ENCODE peak calls at places on chromosomes 7 and 10, in ten cellular contexts. One of them, this sample, is unnamed.

GRCh38 chr7:82183633-82184032 is 259.9 kb downstream of the CACNA2D1 start:
- DNase-seq in HEK293T: no peak
- DNase-seq in activated CD4-positive, alpha-beta T cell treated with anti-CD3 and anti-CD28 coated beads, Interleukin-2, amount 10 ng/mL, durations not matched to agents 7 days and 5 days: no peak
- DNase-seq in RCC 7860: peak
- DNase-seq in activated CD4-positive, CD25-positive, alpha-beta regulatory T cell treated with anti-CD3 and anti-CD28 coated beads, Interleukin-2, amount 50 U/mL, for 72 hours: no peak
- DNase-seq in COR-L47: no peak
- DNase-seq in GM13977: no peak
- DNase-seq in activated CD8-positive, alpha-beta T cell treated with anti-CD3 and anti-CD28 coated beads, Interleukin-2, amount 10 ng/mL, durations not matched to agents 7 days and 5 days: no peak
- DNase-seq in NB4: peak
- DNase-seq in lower lobe of right lung: no peak
- DNase-seq in this sample: no peak

GRCh38 chr10:97708976-97709745 is 4.4 kb upstream of the MARVELD1 start:
- DNase-seq in HEK293T: peak
- DNase-seq in activated CD4-positive, alpha-beta T cell treated with anti-CD3 and anti-CD28 coated beads, Interleukin-2, amount 10 ng/mL, durations not matched to agents 7 days and 5 days: peak
- DNase-seq in RCC 7860: peak
- DNase-seq in activated CD4-positive, CD25-positive, alpha-beta regulatory T cell treated with anti-CD3 and anti-CD28 coated beads, Interleukin-2, amount 50 U/mL, for 72 hours: no peak
- DNase-seq in COR-L47: no peak
- DNase-seq in GM13977: no peak
- DNase-seq in activated CD8-positive, alpha-beta T cell treated with anti-CD3 and anti-CD28 coated beads, Interleukin-2, amount 10 ng/mL, durations not matched to agents 7 days and 5 days: peak
- DNase-seq in NB4: peak
- DNase-seq in lower lobe of right lung: peak
- DNase-seq in this sample: no peak

GRCh38 chr7:32142649-32143048 is 72.4 kb upstream of the PDE1C start:
- DNase-seq in HEK293T: no peak
- DNase-seq in activated CD4-positive, alpha-beta T cell treated with anti-CD3 and anti-CD28 coated beads, Interleukin-2, amount 10 ng/mL, durations not matched to agents 7 days and 5 days: no peak
- DNase-seq in RCC 7860: peak
- DNase-seq in activated CD4-positive, CD25-positive, alpha-beta regulatory T cell treated with anti-CD3 and anti-CD28 coated beads, Interleukin-2, amount 50 U/mL, for 72 hours: no peak
- DNase-seq in COR-L47: no peak
- DNase-seq in GM13977: no peak
- DNase-seq in activated CD8-positive, alpha-beta T cell treated with anti-CD3 and anti-CD28 coated beads, Interleukin-2, amount 10 ng/mL, durations not matched to agents 7 days and 5 days: no peak
- DNase-seq in NB4: no peak
- DNase-seq in lower lobe of right lung: no peak
- DNase-seq in this sample: no peak

GRCh38 chr10:108360187-108360586 is 1195.7 kb upstream of the SORCS1 start:
- DNase-seq in HEK293T: no peak
- DNase-seq in activated CD4-positive, alpha-beta T cell treated with anti-CD3 and anti-CD28 coated beads, Interleukin-2, amount 10 ng/mL, durations not matched to agents 7 days and 5 days: no peak
- DNase-seq in RCC 7860: peak
- DNase-seq in activated CD4-positive, CD25-positive, alpha-beta regulatory T cell treated with anti-CD3 and anti-CD28 coated beads, Interleukin-2, amount 50 U/mL, for 72 hours: no peak
- DNase-seq in COR-L47: no peak
- DNase-seq in GM13977: no peak
- DNase-seq in activated CD8-positive, alpha-beta T cell treated with anti-CD3 and anti-CD28 coated beads, Interleukin-2, amount 10 ng/mL, durations not matched to agents 7 days and 5 days: no peak
- DNase-seq in NB4: no peak
- DNase-seq in lower lobe of right lung: no peak
- DNase-seq in this sample: no peak

GRCh38 chr7:27329917-27330316 is 87.3 kb downstream of the EVX1 start:
- DNase-seq in HEK293T: peak
- DNase-seq in activated CD4-positive, alpha-beta T cell treated with anti-CD3 and anti-CD28 coated beads, Interleukin-2, amount 10 ng/mL, durations not matched to agents 7 days and 5 days: no peak
- DNase-seq in RCC 7860: no peak
- DNase-seq in activated CD4-positive, CD25-positive, alpha-beta regulatory T cell treated with anti-CD3 and anti-CD28 coated beads, Interleukin-2, amount 50 U/mL, for 72 hours: no peak
- DNase-seq in COR-L47: no peak
- DNase-seq in GM13977: no peak
- DNase-seq in activated CD8-positive, alpha-beta T cell treated with anti-CD3 and anti-CD28 coated beads, Interleukin-2, amount 10 ng/mL, durations not matched to agents 7 days and 5 days: no peak
- DNase-seq in NB4: no peak
- DNase-seq in lower lobe of right lung: no peak
- DNase-seq in this sample: no peak

GRCh38 chr10:56096226-56096517 is 264.9 kb downstream of the ZWINT start:
- DNase-seq in HEK293T: no peak
- DNase-seq in activated CD4-positive, alpha-beta T cell treated with anti-CD3 and anti-CD28 coated beads, Interleukin-2, amount 10 ng/mL, durations not matched to agents 7 days and 5 days: no peak
- DNase-seq in RCC 7860: no peak
- DNase-seq in activated CD4-positive, CD25-positive, alpha-beta regulatory T cell treated with anti-CD3 and anti-CD28 coated beads, Interleukin-2, amount 50 U/mL, for 72 hours: no peak
- DNase-seq in COR-L47: no peak
- DNase-seq in GM13977: no peak
- DNase-seq in activated CD8-positive, alpha-beta T cell treated with anti-CD3 and anti-CD28 coated beads, Interleukin-2, amount 10 ng/mL, durations not matched to agents 7 days and 5 days: no peak
- DNase-seq in NB4: no peak
- DNase-seq in lower lobe of right lung: no peak
- DNase-seq in this sample: no peak

GRCh38 chr10:111077715-111078504 is 1.1 kb downstream of the ADRA2A start:
- DNase-seq in HEK293T: peak
- DNase-seq in activated CD4-positive, alpha-beta T cell treated with anti-CD3 and anti-CD28 coated beads, Interleukin-2, amount 10 ng/mL, durations not matched to agents 7 days and 5 days: no peak
- DNase-seq in RCC 7860: no peak
- DNase-seq in activated CD4-positive, CD25-positive, alpha-beta regulatory T cell treated with anti-CD3 and anti-CD28 coated beads, Interleukin-2, amount 50 U/mL, for 72 hours: no peak
- DNase-seq in COR-L47: peak
- DNase-seq in GM13977: peak
- DNase-seq in activated CD8-positive, alpha-beta T cell treated with anti-CD3 and anti-CD28 coated beads, Interleukin-2, amount 10 ng/mL, durations not matched to agents 7 days and 5 days: no peak
- DNase-seq in NB4: no peak
- DNase-seq in lower lobe of right lung: peak
- DNase-seq in this sample: peak

GRCh38 chr7:134701272-134701671 is 54.6 kb downstream of the BPGM start:
- DNase-seq in HEK293T: peak
- DNase-seq in activated CD4-positive, alpha-beta T cell treated with anti-CD3 and anti-CD28 coated beads, Interleukin-2, amount 10 ng/mL, durations not matched to agents 7 days and 5 days: peak
- DNase-seq in RCC 7860: no peak
- DNase-seq in activated CD4-positive, CD25-positive, alpha-beta regulatory T cell treated with anti-CD3 and anti-CD28 coated beads, Interleukin-2, amount 50 U/mL, for 72 hours: no peak
- DNase-seq in COR-L47: peak
- DNase-seq in GM13977: peak
- DNase-seq in activated CD8-positive, alpha-beta T cell treated with anti-CD3 and anti-CD28 coated beads, Interleukin-2, amount 10 ng/mL, durations not matched to agents 7 days and 5 days: peak
- DNase-seq in NB4: peak
- DNase-seq in lower lobe of right lung: no peak
- DNase-seq in this sample: peak

GRCh38 chr7:117230276-117231046 is 92.4 kb downstream of the WNT2 start:
- DNase-seq in HEK293T: no peak
- DNase-seq in activated CD4-positive, alpha-beta T cell treated with anti-CD3 and anti-CD28 coated beads, Interleukin-2, amount 10 ng/mL, durations not matched to agents 7 days and 5 days: no peak
- DNase-seq in RCC 7860: no peak
- DNase-seq in activated CD4-positive, CD25-positive, alpha-beta regulatory T cell treated with anti-CD3 and anti-CD28 coated beads, Interleukin-2, amount 50 U/mL, for 72 hours: no peak
- DNase-seq in COR-L47: no peak
- DNase-seq in GM13977: peak
- DNase-seq in activated CD8-positive, alpha-beta T cell treated with anti-CD3 and anti-CD28 coated beads, Interleukin-2, amount 10 ng/mL, durations not matched to agents 7 days and 5 days: no peak
- DNase-seq in NB4: no peak
- DNase-seq in lower lobe of right lung: no peak
- DNase-seq in this sample: no peak

GRCh38 chr10:91054325-91054724 is 133.4 kb upstream of the ANKRD1 start:
- DNase-seq in HEK293T: no peak
- DNase-seq in activated CD4-positive, alpha-beta T cell treated with anti-CD3 and anti-CD28 coated beads, Interleukin-2, amount 10 ng/mL, durations not matched to agents 7 days and 5 days: no peak
- DNase-seq in RCC 7860: no peak
- DNase-seq in activated CD4-positive, CD25-positive, alpha-beta regulatory T cell treated with anti-CD3 and anti-CD28 coated beads, Interleukin-2, amount 50 U/mL, for 72 hours: no peak
- DNase-seq in COR-L47: no peak
- DNase-seq in GM13977: no peak
- DNase-seq in activated CD8-positive, alpha-beta T cell treated with anti-CD3 and anti-CD28 coated beads, Interleukin-2, amount 10 ng/mL, durations not matched to agents 7 days and 5 days: no peak
- DNase-seq in NB4: no peak
- DNase-seq in lower lobe of right lung: no peak
- DNase-seq in this sample: no peak

GRCh38 chr7:29866490-29866930 is 60.2 kb downstream of the WIPF3 start:
- DNase-seq in HEK293T: no peak
- DNase-seq in activated CD4-positive, alpha-beta T cell treated with anti-CD3 and anti-CD28 coated beads, Interleukin-2, amount 10 ng/mL, durations not matched to agents 7 days and 5 days: no peak
- DNase-seq in RCC 7860: no peak
- DNase-seq in activated CD4-positive, CD25-positive, alpha-beta regulatory T cell treated with anti-CD3 and anti-CD28 coated beads, Interleukin-2, amount 50 U/mL, for 72 hours: no peak
- DNase-seq in COR-L47: peak
- DNase-seq in GM13977: no peak
- DNase-seq in activated CD8-positive, alpha-beta T cell treated with anti-CD3 and anti-CD28 coated beads, Interleukin-2, amount 10 ng/mL, durations not matched to agents 7 days and 5 days: no peak
- DNase-seq in NB4: no peak
- DNase-seq in lower lobe of right lung: peak
- DNase-seq in this sample: no peak

GRCh38 chr7:66604198-66604597 is 24.5 kb upstream of the KCTD7 start:
- DNase-seq in HEK293T: no peak
- DNase-seq in activated CD4-positive, alpha-beta T cell treated with anti-CD3 and anti-CD28 coated beads, Interleukin-2, amount 10 ng/mL, durations not matched to agents 7 days and 5 days: no peak
- DNase-seq in RCC 7860: no peak
- DNase-seq in activated CD4-positive, CD25-positive, alpha-beta regulatory T cell treated with anti-CD3 and anti-CD28 coated beads, Interleukin-2, amount 50 U/mL, for 72 hours: no peak
- DNase-seq in COR-L47: no peak
- DNase-seq in GM13977: no peak
- DNase-seq in activated CD8-positive, alpha-beta T cell treated with anti-CD3 and anti-CD28 coated beads, Interleukin-2, amount 10 ng/mL, durations not matched to agents 7 days and 5 days: no peak
- DNase-seq in NB4: peak
- DNase-seq in lower lobe of right lung: no peak
- DNase-seq in this sample: no peak

GRCh38 chr7:28093617-28094232 is 86.9 kb downstream of the JAZF1 start:
- DNase-seq in HEK293T: peak
- DNase-seq in activated CD4-positive, alpha-beta T cell treated with anti-CD3 and anti-CD28 coated beads, Interleukin-2, amount 10 ng/mL, durations not matched to agents 7 days and 5 days: peak
- DNase-seq in RCC 7860: peak
- DNase-seq in activated CD4-positive, CD25-positive, alpha-beta regulatory T cell treated with anti-CD3 and anti-CD28 coated beads, Interleukin-2, amount 50 U/mL, for 72 hours: peak
- DNase-seq in COR-L47: peak
- DNase-seq in GM13977: peak
- DNase-seq in activated CD8-positive, alpha-beta T cell treated with anti-CD3 and anti-CD28 coated beads, Interleukin-2, amount 10 ng/mL, durations not matched to agents 7 days and 5 days: peak
- DNase-seq in NB4: peak
- DNase-seq in lower lobe of right lung: peak
- DNase-seq in this sample: peak

GRCh38 chr10:48670978-48671913 is 13.4 kb upstream of the WDFY4 start:
- DNase-seq in HEK293T: no peak
- DNase-seq in activated CD4-positive, alpha-beta T cell treated with anti-CD3 and anti-CD28 coated beads, Interleukin-2, amount 10 ng/mL, durations not matched to agents 7 days and 5 days: no peak
- DNase-seq in RCC 7860: no peak
- DNase-seq in activated CD4-positive, CD25-positive, alpha-beta regulatory T cell treated with anti-CD3 and anti-CD28 coated beads, Interleukin-2, amount 50 U/mL, for 72 hours: no peak
- DNase-seq in COR-L47: no peak
- DNase-seq in GM13977: peak
- DNase-seq in activated CD8-positive, alpha-beta T cell treated with anti-CD3 and anti-CD28 coated beads, Interleukin-2, amount 10 ng/mL, durations not matched to agents 7 days and 5 days: no peak
- DNase-seq in NB4: no peak
- DNase-seq in lower lobe of right lung: no peak
- DNase-seq in this sample: no peak

GRCh38 chr7:38975944-38976392 is 1.7 kb upstream of the POU6F2 start:
- DNase-seq in HEK293T: peak
- DNase-seq in activated CD4-positive, alpha-beta T cell treated with anti-CD3 and anti-CD28 coated beads, Interleukin-2, amount 10 ng/mL, durations not matched to agents 7 days and 5 days: no peak
- DNase-seq in RCC 7860: no peak
- DNase-seq in activated CD4-positive, CD25-positive, alpha-beta regulatory T cell treated with anti-CD3 and anti-CD28 coated beads, Interleukin-2, amount 50 U/mL, for 72 hours: no peak
- DNase-seq in COR-L47: no peak
- DNase-seq in GM13977: no peak
- DNase-seq in activated CD8-positive, alpha-beta T cell treated with anti-CD3 and anti-CD28 coated beads, Interleukin-2, amount 10 ng/mL, durations not matched to agents 7 days and 5 days: no peak
- DNase-seq in NB4: no peak
- DNase-seq in lower lobe of right lung: peak
- DNase-seq in this sample: no peak

GRCh38 chr7:140526901-140527664 is 47.8 kb upstream of the MKRN1 start:
- DNase-seq in HEK293T: peak
- DNase-seq in activated CD4-positive, alpha-beta T cell treated with anti-CD3 and anti-CD28 coated beads, Interleukin-2, amount 10 ng/mL, durations not matched to agents 7 days and 5 days: no peak
- DNase-seq in RCC 7860: no peak
- DNase-seq in activated CD4-positive, CD25-positive, alpha-beta regulatory T cell treated with anti-CD3 and anti-CD28 coated beads, Interleukin-2, amount 50 U/mL, for 72 hours: no peak
- DNase-seq in COR-L47: no peak
- DNase-seq in GM13977: no peak
- DNase-seq in activated CD8-positive, alpha-beta T cell treated with anti-CD3 and anti-CD28 coated beads, Interleukin-2, amount 10 ng/mL, durations not matched to agents 7 days and 5 days: no peak
- DNase-seq in NB4: no peak
- DNase-seq in lower lobe of right lung: no peak
- DNase-seq in this sample: no peak

GRCh38 chr7:1160665-1161010 is 642 bp upstream of the ZFAND2A start:
- DNase-seq in HEK293T: no peak
- DNase-seq in activated CD4-positive, alpha-beta T cell treated with anti-CD3 and anti-CD28 coated beads, Interleukin-2, amount 10 ng/mL, durations not matched to agents 7 days and 5 days: no peak
- DNase-seq in RCC 7860: no peak
- DNase-seq in activated CD4-positive, CD25-positive, alpha-beta regulatory T cell treated with anti-CD3 and anti-CD28 coated beads, Interleukin-2, amount 50 U/mL, for 72 hours: no peak
- DNase-seq in COR-L47: no peak
- DNase-seq in GM13977: peak
- DNase-seq in activated CD8-positive, alpha-beta T cell treated with anti-CD3 and anti-CD28 coated beads, Interleukin-2, amount 10 ng/mL, durations not matched to agents 7 days and 5 days: no peak
- DNase-seq in NB4: no peak
- DNase-seq in lower lobe of right lung: no peak
- DNase-seq in this sample: no peak

GRCh38 chr10:78529262-78529661 is 495.6 kb downstream of the RPS24 start:
- DNase-seq in HEK293T: no peak
- DNase-seq in activated CD4-positive, alpha-beta T cell treated with anti-CD3 and anti-CD28 coated beads, Interleukin-2, amount 10 ng/mL, durations not matched to agents 7 days and 5 days: no peak
- DNase-seq in RCC 7860: no peak
- DNase-seq in activated CD4-positive, CD25-positive, alpha-beta regulatory T cell treated with anti-CD3 and anti-CD28 coated beads, Interleukin-2, amount 50 U/mL, for 72 hours: no peak
- DNase-seq in COR-L47: no peak
- DNase-seq in GM13977: no peak
- DNase-seq in activated CD8-positive, alpha-beta T cell treated with anti-CD3 and anti-CD28 coated beads, Interleukin-2, amount 10 ng/mL, durations not matched to agents 7 days and 5 days: no peak
- DNase-seq in NB4: no peak
- DNase-seq in lower lobe of right lung: no peak
- DNase-seq in this sample: no peak

GRCh38 chr10:95246582-95247051 is 44.2 kb downstream of the PDLIM1 start:
- DNase-seq in HEK293T: peak
- DNase-seq in activated CD4-positive, alpha-beta T cell treated with anti-CD3 and anti-CD28 coated beads, Interleukin-2, amount 10 ng/mL, durations not matched to agents 7 days and 5 days: peak
- DNase-seq in RCC 7860: peak
- DNase-seq in activated CD4-positive, CD25-positive, alpha-beta regulatory T cell treated with anti-CD3 and anti-CD28 coated beads, Interleukin-2, amount 50 U/mL, for 72 hours: peak
- DNase-seq in COR-L47: peak
- DNase-seq in GM13977: peak
- DNase-seq in activated CD8-positive, alpha-beta T cell treated with anti-CD3 and anti-CD28 coated beads, Interleukin-2, amount 10 ng/mL, durations not matched to agents 7 days and 5 days: peak
- DNase-seq in NB4: peak
- DNase-seq in lower lobe of right lung: peak
- DNase-seq in this sample: peak